ENCODE peak calls at places on chromosomes 11 and 22, in four cellular contexts. One of them, this sample, is unnamed.

GRCh38 chr11:126476256-126476970 is 120.9 kb downstream of the ST3GAL4 start:
- DNase-seq in K562: no peak
- DNase-seq in HepG2: no peak
- DNase-seq in GM12878: no peak
- DNase-seq in this sample: no peak

GRCh38 chr11:111733009-111733408 is 33.2 kb downstream of the PPP2R1B start:
- DNase-seq in K562: no peak
- DNase-seq in HepG2: no peak
- DNase-seq in GM12878: no peak
- DNase-seq in this sample: peak; percentile 96

GRCh38 chr11:103893366-103893765 is 143.1 kb upstream of the DDI1 start:
- DNase-seq in K562: no peak
- DNase-seq in HepG2: no peak
- DNase-seq in GM12878: no peak
- DNase-seq in this sample: no peak

GRCh38 chr22:41447435-41448188 is 1.0 kb upstream of the TOB2 start:
- DNase-seq in K562: peak; percentile 36
- DNase-seq in HepG2: peak; percentile 73
- DNase-seq in GM12878: no peak
- DNase-seq in this sample: peak; percentile 74

GRCh38 chr11:111541209-111542061 is 915 bp downstream of the LAYN start:
- DNase-seq in K562: no peak
- DNase-seq in HepG2: no peak
- DNase-seq in GM12878: no peak
- DNase-seq in this sample: peak; percentile 30

GRCh38 chr11:724063-724732 is 18.2 kb downstream of the EPS8L2 start:
- DNase-seq in K562: peak; percentile 35
- DNase-seq in HepG2: no peak
- DNase-seq in GM12878: no peak
- DNase-seq in this sample: no peak

GRCh38 chr11:68682531-68682931 is 1.8 kb upstream of the GAL start:
- DNase-seq in K562: no peak
- DNase-seq in HepG2: no peak
- DNase-seq in GM12878: no peak
- DNase-seq in this sample: no peak

GRCh38 chr22:24588370-24588755 is 4.5 kb downstream of the LRRC75B start:
- DNase-seq in K562: no peak
- DNase-seq in HepG2: no peak
- DNase-seq in GM12878: no peak
- DNase-seq in this sample: no peak

GRCh38 chr22:45575173-45575572 is 72.5 kb downstream of the FBLN1 start:
- DNase-seq in K562: no peak
- DNase-seq in HepG2: no peak
- DNase-seq in GM12878: no peak
- DNase-seq in this sample: no peak

GRCh38 chr22:49017769-49018330 is 809.8 kb downstream of the BRD1 start:
- DNase-seq in K562: no peak
- DNase-seq in HepG2: no peak
- DNase-seq in GM12878: no peak
- DNase-seq in this sample: no peak

GRCh38 chr11:60528934-60529333 is 13.7 kb downstream of the MS4A13 start:
- DNase-seq in K562: no peak
- DNase-seq in HepG2: no peak
- DNase-seq in GM12878: peak; percentile 35
- DNase-seq in this sample: no peak

GRCh38 chr22:44840611-44841322 is 88.4 kb downstream of the ARHGAP8 start:
- DNase-seq in K562: no peak
- DNase-seq in HepG2: no peak
- DNase-seq in GM12878: no peak
- DNase-seq in this sample: no peak

GRCh38 chr11:7032692-7033091 is 12.4 kb downstream of the NLRP14 start:
- DNase-seq in K562: no peak
- DNase-seq in HepG2: no peak
- DNase-seq in GM12878: no peak
- DNase-seq in this sample: no peak

GRCh38 chr11:113532697-113533424 is 57.7 kb upstream of the DRD2 start:
- DNase-seq in K562: peak; percentile 68
- DNase-seq in HepG2: peak; percentile 46
- DNase-seq in GM12878: no peak
- DNase-seq in this sample: peak; percentile 64

GRCh38 chr22:43308451-43309235 is 34.5 kb downstream of the SCUBE1 start:
- DNase-seq in K562: no peak
- DNase-seq in HepG2: no peak
- DNase-seq in GM12878: no peak
- DNase-seq in this sample: no peak

GRCh38 chr11:7418916-7419315 is 66.4 kb upstream of the OLFML1 start:
- DNase-seq in K562: no peak
- DNase-seq in HepG2: no peak
- DNase-seq in GM12878: no peak
- DNase-seq in this sample: no peak

GRCh38 chr11:12278766-12279671 is 98.4 kb upstream of the PARVA start:
- DNase-seq in K562: no peak
- DNase-seq in HepG2: peak; percentile 67
- DNase-seq in GM12878: no peak
- DNase-seq in this sample: no peak

DNA sequence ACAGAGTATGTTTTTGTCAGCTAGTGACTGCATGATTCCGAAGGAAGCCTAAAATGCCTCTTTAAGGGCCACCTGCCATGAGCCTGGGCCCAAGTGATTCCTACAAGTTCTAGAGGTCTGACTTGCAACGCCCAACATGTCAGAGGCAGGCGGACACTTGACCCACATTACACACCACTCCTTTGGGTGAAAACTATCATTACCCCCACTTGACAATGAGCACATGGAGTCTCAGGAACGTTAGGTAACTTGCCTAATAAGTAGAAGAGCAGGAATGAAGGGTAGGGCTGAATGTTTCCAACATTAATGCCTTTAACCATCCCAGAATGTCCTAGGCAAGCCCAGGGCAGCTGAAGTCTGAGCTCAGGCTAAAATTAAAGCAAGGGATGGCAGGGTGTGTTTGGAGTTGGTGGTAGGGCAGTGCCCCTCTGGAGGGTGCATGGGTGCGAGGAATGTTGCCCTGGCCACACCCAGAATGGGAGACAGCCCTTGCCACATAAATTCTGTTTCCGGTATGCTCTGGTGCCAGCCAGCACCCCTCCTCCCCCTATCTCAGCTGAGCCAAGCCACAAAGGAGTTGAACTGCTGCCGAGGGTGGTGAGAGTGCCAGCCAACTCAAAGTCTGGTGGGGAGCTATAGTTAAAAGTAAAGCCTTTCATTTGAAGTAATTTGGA is 2.5 kb downstream of the PLAAT2 start:
- DNase-seq in K562: no peak
- DNase-seq in HepG2: no peak
- DNase-seq in GM12878: no peak
- DNase-seq in this sample: no peak
- H2AFZ ChIP-seq in K562: no peak overlapping the region
- H2AFZ ChIP-seq in HepG2: no peak overlapping the region
- H2AFZ ChIP-seq in GM12878: no peak overlapping the region
- H2AFZ ChIP-seq in this sample: no peak overlapping the region

GRCh38 chr11:131391161-131391560 is 20.7 kb downstream of the NTM start:
- DNase-seq in K562: no peak
- DNase-seq in HepG2: no peak
- DNase-seq in GM12878: no peak
- DNase-seq in this sample: no peak

GRCh38 chr11:131397666-131398065 is 27.3 kb downstream of the NTM start:
- DNase-seq in K562: no peak
- DNase-seq in HepG2: no peak
- DNase-seq in GM12878: no peak
- DNase-seq in this sample: no peak

GRCh38 chr11:131389582-131389981 is 19.2 kb downstream of the NTM start:
- DNase-seq in K562: no peak
- DNase-seq in HepG2: no peak
- DNase-seq in GM12878: no peak
- DNase-seq in this sample: no peak

GRCh38 chr11:131392528-131393255 is 22.3 kb downstream of the NTM start:
- DNase-seq in K562: no peak
- DNase-seq in HepG2: no peak
- DNase-seq in GM12878: no peak
- DNase-seq in this sample: no peak
- TF ChIP-seq MYC in K562: no peak
- TF ChIP-seq MYC in HepG2: no peak
- TF ChIP-seq MYC in GM12878: no peak
- TF ChIP-seq MYC in this sample: no peak

GRCh38 chr22:38461057-38461413 is 6.0 kb upstream of the KCNJ4 start:
- DNase-seq in K562: no peak
- DNase-seq in HepG2: no peak
- DNase-seq in GM12878: no peak
- DNase-seq in this sample: no peak
- H2AFZ ChIP-seq in K562: peak overlapping the region; percentile 82
- H2AFZ ChIP-seq in HepG2: no peak overlapping the region
- H2AFZ ChIP-seq in GM12878: no peak overlapping the region
- H2AFZ ChIP-seq in this sample: no peak overlapping the region

GRCh38 chr22:32325811-32326237 is 31.8 kb upstream of the RFPL3 start:
- DNase-seq in K562: no peak
- DNase-seq in HepG2: no peak
- DNase-seq in GM12878: no peak
- DNase-seq in this sample: no peak

GRCh38 chr22:32324505-32325415 is 32.9 kb upstream of the RFPL3 start:
- DNase-seq in K562: no peak
- DNase-seq in HepG2: no peak
- DNase-seq in GM12878: no peak
- DNase-seq in this sample: no peak

GRCh38 chr22:32327066-32327465 is 30.6 kb upstream of the RFPL3 start:
- DNase-seq in K562: no peak
- DNase-seq in HepG2: no peak
- DNase-seq in GM12878: no peak
- DNase-seq in this sample: peak; percentile 51

GRCh38 chr22:32326647-32327046 is 31.0 kb upstream of the RFPL3 start:
- DNase-seq in K562: no peak
- DNase-seq in HepG2: no peak
- DNase-seq in GM12878: no peak
- DNase-seq in this sample: no peak

DNA sequence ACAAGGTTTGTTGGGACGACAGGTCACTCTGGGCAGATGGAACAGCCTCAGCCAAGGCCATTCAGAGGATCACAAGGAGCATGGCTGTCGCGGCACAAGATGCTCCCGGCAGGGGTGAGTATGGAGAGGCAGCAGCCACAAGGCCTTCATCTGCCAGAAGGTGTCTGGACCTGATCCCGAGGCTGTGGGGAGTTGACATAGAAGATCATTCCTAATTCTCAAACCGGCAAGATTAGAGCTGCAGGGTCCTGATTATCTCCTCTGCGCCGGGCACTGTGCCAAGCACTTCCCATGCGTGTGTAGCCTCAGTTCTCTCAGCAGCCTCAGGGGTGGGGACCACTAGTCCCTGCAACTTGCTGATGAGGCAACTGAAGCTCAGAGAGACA is 32.3 kb upstream of the RFPL3 start:
- DNase-seq in K562: no peak
- DNase-seq in HepG2: no peak
- DNase-seq in GM12878: no peak
- DNase-seq in this sample: no peak
- TF ChIP-seq MYC in K562: no peak
- TF ChIP-seq MYC in HepG2: no peak
- TF ChIP-seq MYC in GM12878: no peak
- TF ChIP-seq MYC in this sample: no peak

DNA sequence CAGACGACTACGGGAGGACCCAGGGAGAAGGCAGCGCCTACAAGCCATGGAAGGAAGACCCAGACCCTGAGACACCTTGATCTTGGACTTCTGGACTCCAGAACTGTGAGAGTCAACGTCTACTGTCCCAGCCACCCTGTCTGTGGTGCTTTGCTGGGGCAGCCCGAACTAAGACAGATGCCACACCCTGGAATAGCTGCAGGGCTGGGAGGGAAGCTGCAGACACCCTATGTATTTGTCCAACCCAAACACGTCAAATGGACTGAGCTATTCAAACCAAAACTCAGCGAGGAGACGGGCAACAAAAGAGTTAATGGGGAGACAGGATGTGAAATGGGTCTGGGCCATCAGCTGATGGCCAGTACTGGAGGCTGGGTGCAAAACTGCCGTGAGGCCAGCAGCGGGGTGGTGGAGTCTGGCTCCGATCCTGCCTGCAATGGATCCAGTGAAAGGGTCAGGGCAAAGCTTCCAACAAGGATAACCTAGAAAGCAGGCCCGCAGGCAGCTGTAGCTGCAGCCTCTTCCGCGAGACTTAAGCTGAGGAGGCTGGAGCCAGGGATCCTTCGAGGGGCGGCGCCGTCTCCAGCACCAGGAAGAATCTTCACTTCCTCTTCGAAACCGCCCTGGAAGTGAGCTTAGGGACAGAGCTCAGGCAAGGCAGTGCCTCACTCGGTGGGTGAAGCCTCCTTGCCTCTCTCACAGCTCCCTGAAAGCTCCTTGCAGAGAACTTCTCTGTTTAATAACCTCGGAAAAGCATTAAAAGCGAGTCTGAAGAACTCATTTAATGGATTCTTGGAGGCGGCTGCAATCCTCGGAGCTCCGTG is 169.6 kb downstream of the CTTN start:
- DNase-seq in K562: no peak
- DNase-seq in HepG2: no peak
- DNase-seq in GM12878: no peak
- DNase-seq in this sample: no peak
- H2AFZ ChIP-seq in K562: peak overlapping the region; percentile 77
- H2AFZ ChIP-seq in HepG2: no peak overlapping the region
- H2AFZ ChIP-seq in GM12878: no peak overlapping the region
- H2AFZ ChIP-seq in this sample: peak overlapping the region; percentile 88